ENCODE peak calls at places on chromosomes 16 and 17, in eight cellular contexts. M is NCI-H187; I is stromal cell of bone marrow; C is heart right ventricle; D is fibroblast of lung; E is stimulated activated CD4-positive, alpha-beta T cell treated with anti-CD3 and anti-CD28 coated beads, TNF-alpha, amount 100 ng/mL, for 1 hour; H is HS-5; G is AG08395. Y is an unnamed sample.

GRCh38 chr17:78736526-78737079 is 45.5 kb downstream of the CYTH1 start:
- DNase-seq in M (peak), I (no peak), C (peak), D (no peak), E (peak), H (no peak), G (no peak), Y (peak)

GRCh38 chr17:65856865-65857264 is 295.4 kb upstream of the AXIN2 start:
- DNase-seq in M (no peak), I (peak), C (no peak), D (peak), E (no peak), H (peak), G (no peak), Y (no peak)

GRCh38 chr17:62792122-62792800 is 15.9 kb downstream of the MARCHF10 start:
- DNase-seq in M (no peak), I (peak), C (no peak), D (peak), E (no peak), H (peak), G (peak), Y (no peak)

GRCh38 chr17:69300222-69300621 is 26.7 kb downstream of the ABCA5 start:
- DNase-seq in M (no peak), I (no peak), C (no peak), D (no peak), E (no peak), H (no peak), G (no peak), Y (no peak)

GRCh38 chr17:62778990-62779681 is 29.0 kb downstream of the MARCHF10 start:
- DNase-seq in M (peak), I (no peak), C (no peak), D (peak), E (no peak), H (peak), G (peak), Y (no peak)

GRCh38 chr17:52170963-52171572 is 12.6 kb upstream of the CA10 start:
- DNase-seq in M (no peak), I (no peak), C (no peak), D (no peak), E (no peak), H (no peak), G (no peak), Y (no peak)

GRCh38 chr17:45852535-45853297 is 8.0 kb downstream of the SPPL2C start:
- DNase-seq in M (no peak), I (peak), C (no peak), D (peak), E (no peak), H (no peak), G (peak), Y (no peak)

GRCh38 chr17:49727353-49727752 is 19.6 kb upstream of the SLC35B1 start:
- DNase-seq in M (no peak), I (no peak), C (no peak), D (no peak), E (no peak), H (no peak), G (no peak), Y (no peak)

GRCh38 chr17:68248886-68249872 is 1.3 kb downstream of the AMZ2 start:
- DNase-seq in M (no peak), I (no peak), C (no peak), D (no peak), E (no peak), H (no peak), G (no peak), Y (no peak)

GRCh38 chr16:68645494-68646388 is 631 bp downstream of the CDH3 start:
- DNase-seq in M (no peak), I (no peak), C (no peak), D (no peak), E (no peak), H (no peak), G (no peak), Y (no peak)

GRCh38 chr17:74332763-74333220 is 6.8 kb downstream of the KIF19 start:
- DNase-seq in M (peak), I (no peak), C (no peak), D (no peak), E (no peak), H (no peak), G (no peak), Y (no peak)

GRCh38 chr17:10729334-10730193 is at the start of gene TMEM220:
- DNase-seq in M (no peak), I (peak), C (peak), D (peak), E (no peak), H (peak), G (peak), Y (peak)

GRCh38 chr16:57316390-57317017 is 32.0 kb upstream of the PLLP start:
- DNase-seq in M (no peak), I (peak), C (no peak), D (peak), E (no peak), H (peak), G (peak), Y (no peak)

GRCh38 chr17:2777242-2777867 is 18.9 kb upstream of the RAP1GAP2 start:
- DNase-seq in M (no peak), I (no peak), C (no peak), D (no peak), E (no peak), H (no peak), G (no peak), Y (no peak)

GRCh38 chr17:6507535-6507934 is 48.8 kb downstream of the PITPNM3 start:
- DNase-seq in M (no peak), I (peak), C (no peak), D (peak), E (no peak), H (peak), G (peak), Y (no peak)

GRCh38 chr16:54118846-54119245 is 167.7 kb downstream of the IRX3 start:
- DNase-seq in M (no peak), I (peak), C (no peak), D (peak), E (no peak), H (no peak), G (peak), Y (no peak)

GRCh38 chr17:36885761-36886365 is 51.4 kb upstream of the LHX1 start:
- DNase-seq in M (no peak), I (no peak), C (no peak), D (no peak), E (no peak), H (no peak), G (no peak), Y (no peak)

GRCh38 chr17:73325527-73325842 is 13.7 kb upstream of the CDC42EP4 start:
- DNase-seq in M (no peak), I (peak), C (no peak), D (no peak), E (no peak), H (no peak), G (peak), Y (no peak)

GRCh38 chr16:55175389-55175788 is 148.6 kb upstream of the IRX6 start:
- DNase-seq in M (no peak), I (no peak), C (no peak), D (no peak), E (no peak), H (no peak), G (no peak), Y (no peak)

GRCh38 chr16:78150233-78150632 is 50.8 kb downstream of the WWOX start:
- DNase-seq in M (no peak), I (no peak), C (no peak), D (no peak), E (no peak), H (no peak), G (no peak), Y (no peak)

GRCh38 chr16:20866161-20866772 is 33.9 kb downstream of the DCUN1D3 start:
- DNase-seq in M (no peak), I (peak), C (peak), D (peak), E (no peak), H (peak), G (peak), Y (no peak)

GRCh38 chr17:14098246-14098645 is 28.9 kb downstream of the COX10 start:
- DNase-seq in M (no peak), I (no peak), C (no peak), D (no peak), E (no peak), H (no peak), G (no peak), Y (no peak)

GRCh38 chr17:34598161-34598776 is 18.9 kb downstream of the TMEM132E start:
- DNase-seq in M (no peak), I (no peak), C (no peak), D (no peak), E (no peak), H (no peak), G (no peak), Y (no peak)

GRCh38 chr16:68762996-68763756 is 26.1 kb downstream of the CDH1 start:
- DNase-seq in M (no peak), I (peak), C (no peak), D (peak), E (no peak), H (no peak), G (peak), Y (no peak)

GRCh38 chr16:65071371-65072311 is 50.2 kb downstream of the CDH11 start:
- DNase-seq in M (no peak), I (no peak), C (peak), D (peak), E (no peak), H (no peak), G (peak), Y (no peak)

GRCh38 chr16:88369447-88370008 is 13.2 kb upstream of the ZNF469 start:
- DNase-seq in M (no peak), I (no peak), C (no peak), D (no peak), E (no peak), H (no peak), G (no peak), Y (no peak)

GRCh38 chr17:18185391-18185790 is 1.8 kb downstream of the ALKBH5 start:
- DNase-seq in M (no peak), I (no peak), C (no peak), D (peak), E (no peak), H (no peak), G (peak), Y (no peak)

GRCh38 chr16:50519602-50520001 is 28.6 kb upstream of the NKD1 start:
- DNase-seq in M (no peak), I (no peak), C (no peak), D (no peak), E (no peak), H (no peak), G (no peak), Y (peak)